ENCODE peak calls at places on chromosomes 16 and 17, in five cellular contexts. I, T, Y, W and G are unnamed samples.

GRCh38 chr16:52953215-52953614 is 99.5 kb downstream of the CHD9NB start:
- DNase-seq in T (no peak), Y (peak; percentile 75), I (peak; percentile 61), W (no peak), G (no peak)

GRCh38 chr17:8118769-8119574 is 658 bp upstream of the ALOXE3 start:
- DNase-seq in Y (peak; percentile 96), I (peak; percentile 91), W (peak; percentile 91), T (no peak), G (peak; percentile 86)

GRCh38 chr16:48003226-48003907 is 152.4 kb downstream of the ABCC12 start:
- DNase-seq in I (no peak), W (no peak), Y (no peak), T (peak; percentile 10), G (no peak)

GRCh38 chr16:49492090-49492801 is 118.6 kb downstream of the C16orf78 start:
- DNase-seq in Y (peak; percentile 53), I (peak; percentile 35), W (peak; percentile 75), T (no peak), G (peak; percentile 12)

GRCh38 chr16:31072540-31073072 is 1.4 kb downstream of the ZNF668 start:
- DNase-seq in Y (no peak), T (no peak), W (no peak), I (peak; percentile 38), G (peak; percentile 45)

GRCh38 chr16:17845031-17845430 is 374.3 kb upstream of the XYLT1 start:
- DNase-seq in W (no peak), I (no peak), T (no peak), Y (no peak), G (no peak)

GRCh38 chr16:85423631-85424030 is 189.5 kb upstream of the GSE1 start:
- DNase-seq in W (peak; percentile 6), Y (peak; percentile 5), I (no peak), T (no peak), G (no peak)

GRCh38 chr17:2179615-2180295 is 123.8 kb downstream of the SMG6 start:
- DNase-seq in T (no peak), W (peak; percentile 87), I (peak; percentile 67), Y (peak; percentile 83), G (peak; percentile 98)

GRCh38 chr16:88601313-88602036 is 31.3 kb downstream of the ZC3H18 start:
- DNase-seq in Y (no peak), T (no peak), I (no peak), W (no peak), G (no peak)

GRCh38 chr16:85870159-85870558 is 28.8 kb upstream of the IRF8 start:
- DNase-seq in W (no peak), Y (no peak), T (no peak), I (no peak), G (peak; percentile 18)

GRCh38 chr16:87317766-87318121 is 552 bp upstream of the C16orf95 start:
- DNase-seq in W (peak; percentile 69), I (peak; percentile 73), T (no peak), Y (peak; percentile 69), G (peak; percentile 66)

GRCh38 chr16:84423416-84423837 is 55.1 kb downstream of the ATP2C2 start:
- DNase-seq in Y (no peak), I (no peak), W (no peak), T (no peak), G (peak; percentile 43)

GRCh38 chr17:31888124-31888523 is 13.4 kb downstream of the UTP6 start:
- DNase-seq in I (no peak), Y (no peak), T (no peak), W (no peak), G (no peak)

GRCh38 chr17:36947922-36948716 is 635 bp upstream of the AATF start:
- DNase-seq in W (no peak), T (no peak), Y (no peak), I (no peak), G (no peak)

GRCh38 chr17:49022391-49022941 is 25.3 kb downstream of the IGF2BP1 start:
- DNase-seq in Y (no peak), W (peak; percentile 8), T (peak; percentile 34), I (no peak), G (peak; percentile 83)

GRCh38 chr16:59042296-59042695 is 308.2 kb upstream of the GOT2 start:
- DNase-seq in Y (no peak), I (no peak), W (no peak), T (no peak), G (no peak)

GRCh38 chr16:57734308-57734924 is 1.2 kb upstream of the KATNB1 start:
- DNase-seq in I (no peak), T (no peak), W (no peak), Y (no peak), G (no peak)

GRCh38 chr17:55726440-55726839 is 3.8 kb upstream of the TMEM100 start:
- DNase-seq in W (peak; percentile 61), Y (peak; percentile 19), T (peak; percentile 82), I (peak; percentile 17), G (peak; percentile 88)

GRCh38 chr17:33234930-33235685 is 58.0 kb downstream of the ASIC2 start:
- DNase-seq in Y (peak; percentile 52), T (peak; percentile 70), W (peak; percentile 81), I (peak; percentile 36), G (peak; percentile 83)

GRCh38 chr17:60781880-60782412 is 104.3 kb downstream of the BCAS3 start:
- DNase-seq in T (no peak), W (no peak), I (no peak), Y (no peak), G (no peak)

GRCh38 chr17:3381957-3382356 is 4.2 kb downstream of the OR3A2 start:
- DNase-seq in W (no peak), I (no peak), Y (no peak), T (no peak), G (no peak)

GRCh38 chr17:3385869-3386816 is at the start of gene OR3A2:
- DNase-seq in I (no peak), T (no peak), Y (no peak), W (peak; percentile 68), G (no peak)
- H3K4me3 ChIP-seq in I (no peak within 1 kb of the TSS), T (no peak within 1 kb of the TSS), Y (no peak within 1 kb of the TSS), W (peak within 1 kb of the TSS; percentile 46), G (no peak within 1 kb of the TSS)

GRCh38 chr16:29978564-29979270 is 5.0 kb downstream of the TAOK2 start:
- DNase-seq in W (no peak), T (no peak), I (no peak), Y (no peak), G (no peak)
- H3K4me3 ChIP-seq in W (no peak overlapping the region), T (no peak overlapping the region), I (no peak overlapping the region), Y (no peak overlapping the region), G (no peak overlapping the region)

GRCh38 chr17:17824780-17825614 is 11.8 kb downstream of the SREBF1 start:
- DNase-seq in T (no peak), I (no peak), W (peak; percentile 86), Y (peak; percentile 71), G (no peak)

GRCh38 chr17:17824119-17824779 is 12.5 kb downstream of the SREBF1 start:
- DNase-seq in I (no peak), Y (peak; percentile 57), W (no peak), T (no peak), G (no peak)

GRCh38 chr17:17826340-17826708 is 10.5 kb downstream of the SREBF1 start:
- DNase-seq in T (no peak), W (no peak), I (no peak), Y (no peak), G (no peak)

GRCh38 chr17:17822189-17822978 is 14.4 kb downstream of the SREBF1 start:
- DNase-seq in I (no peak), Y (peak; percentile 91), W (peak; percentile 90), T (no peak), G (peak; percentile 90)

GRCh38 chr17:17823433-17824118 is 13.2 kb downstream of the SREBF1 start:
- DNase-seq in I (peak; percentile 89), T (no peak), Y (peak; percentile 91), W (peak; percentile 89), G (peak; percentile 73)
- H3K4me3 ChIP-seq in I (peak overlapping the region; percentile 44), T (peak overlapping the region; percentile 53), Y (no peak overlapping the region), W (peak overlapping the region; percentile 57), G (peak overlapping the region; percentile 53)

GRCh38 chr17:38418693-38419507 is 9.4 kb upstream of the ARHGAP23 start:
- DNase-seq in Y (no peak), W (no peak), T (no peak), I (no peak), G (no peak)
- H3K4me3 ChIP-seq in Y (no peak overlapping the region), W (peak overlapping the region; percentile 36), T (peak overlapping the region; percentile 32), I (peak overlapping the region; percentile 34), G (no peak overlapping the region)

GRCh38 chr17:65711671-65712276 is 150.3 kb upstream of the AXIN2 start:
- DNase-seq in Y (no peak), W (no peak), T (no peak), I (peak; percentile 14), G (no peak)
- H3K4me3 ChIP-seq in Y (no peak overlapping the region), W (no peak overlapping the region), T (no peak overlapping the region), I (no peak overlapping the region), G (no peak overlapping the region)

GRCh38 chr16:15979801-15980200 is 30.4 kb downstream of the ABCC1 start:
- DNase-seq in Y (no peak), T (no peak), I (no peak), W (no peak), G (no peak)

GRCh38 chr16:15983898-15984297 is 34.5 kb downstream of the ABCC1 start:
- DNase-seq in I (no peak), Y (no peak), W (no peak), T (no peak), G (peak; percentile 53)

GRCh38 chr16:15980329-15980728 is 30.9 kb downstream of the ABCC1 start:
- DNase-seq in T (no peak), W (no peak), I (no peak), Y (no peak), G (no peak)

GRCh38 chr16:15985144-15985543 is 35.7 kb downstream of the ABCC1 start:
- DNase-seq in I (no peak), T (no peak), Y (no peak), W (no peak), G (no peak)

DNA sequence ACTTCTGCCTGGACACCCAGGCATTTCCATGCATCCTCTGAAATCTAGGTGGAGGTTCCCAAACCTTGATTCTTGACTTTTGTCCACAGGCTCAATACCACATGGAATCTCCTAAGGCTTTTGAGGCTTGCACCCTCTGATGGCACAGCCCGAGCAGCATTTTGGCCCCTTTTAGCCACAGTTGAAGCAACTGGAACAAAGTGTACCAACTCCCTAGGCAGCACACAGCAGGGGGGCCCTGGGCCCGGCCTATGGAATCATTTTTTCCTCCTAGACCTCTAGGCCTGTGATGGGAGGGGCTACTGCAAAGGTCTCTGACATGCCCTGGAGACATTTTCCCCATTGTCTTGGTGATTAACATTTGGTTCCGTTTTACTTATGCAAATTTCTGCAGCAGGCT is 32.0 kb downstream of the ABCC1 start:
- DNase-seq in W (no peak), Y (no peak), T (no peak), I (no peak), G (no peak)
- H3K4me3 ChIP-seq in W (no peak overlapping the region), Y (no peak overlapping the region), T (no peak overlapping the region), I (no peak overlapping the region), G (no peak overlapping the region)